ENCODE peak calls at places on chromosomes 7 and 10, in four cellular contexts. C is cardiac muscle cell, F is astrocyte, U is BE2C. P is an unnamed sample.

GRCh38 chr7:30224511-30225031 is 59.8 kb upstream of the ZNRF2 start:
- DNase-seq in C (peak; percentile 86), U (no peak), F (peak; percentile 94), P (no peak)

GRCh38 chr7:73723813-73724212 is 4.3 kb upstream of the STX1A start:
- DNase-seq in C (no peak), F (no peak), U (no peak), P (no peak)

GRCh38 chr7:148697256-148697841 is 1.4 kb upstream of the CUL1 start:
- DNase-seq in U (peak; percentile 15), C (peak; percentile 78), F (no peak), P (peak; percentile 41)

GRCh38 chr10:92119340-92119739 is 171.5 kb downstream of the CPEB3 start:
- DNase-seq in F (no peak), U (no peak), C (no peak), P (no peak)

GRCh38 chr7:34240450-34240849 is 335.1 kb downstream of the BMPER start:
- DNase-seq in C (peak; percentile 22), F (no peak), U (no peak), P (no peak)

GRCh38 chr10:88401671-88402347 is 181.3 kb downstream of the RNLS start:
- DNase-seq in F (no peak), U (no peak), C (peak; percentile 60), P (no peak)

GRCh38 chr10:8444630-8445029 is 390.1 kb downstream of the GATA3 start:
- DNase-seq in F (peak; percentile 3), U (peak; percentile 76), C (peak; percentile 54), P (no peak)

GRCh38 chr7:74290999-74291441 is 1.8 kb downstream of the CLIP2 start:
- DNase-seq in F (no peak), C (no peak), U (no peak), P (no peak)

GRCh38 chr10:74900297-74900696 is 73.9 kb downstream of the KAT6B start:
- DNase-seq in F (no peak), U (no peak), C (no peak), P (no peak)

GRCh38 chr7:1028775-1029636 is 15.3 kb upstream of the GPR146 start:
- DNase-seq in C (peak; percentile 95), F (peak; percentile 92), U (peak; percentile 89), P (peak; percentile 92)

GRCh38 chr7:79691094-79691493 is 237.6 kb upstream of the MAGI2 start:
- DNase-seq in C (no peak), U (no peak), F (no peak), P (no peak)

GRCh38 chr10:83212632-83213349 is 926.5 kb upstream of the GHITM start:
- DNase-seq in U (no peak), C (peak; percentile 7), F (peak; percentile 93), P (no peak)

GRCh38 chr10:85612833-85613232 is 753.8 kb downstream of the GRID1 start:
- DNase-seq in F (no peak), C (no peak), U (no peak), P (no peak)

GRCh38 chr10:57303567-57303966 is 942.5 kb upstream of the ZWINT start:
- DNase-seq in U (no peak), F (no peak), C (no peak), P (no peak)

GRCh38 chr7:118053353-118053752 is 130.6 kb upstream of the LSM8 start:
- DNase-seq in F (no peak), C (no peak), U (no peak), P (no peak)

GRCh38 chr10:7817984-7818294 is 366 bp upstream of the TAF3 start:
- DNase-seq in F (no peak), U (no peak), C (no peak), P (no peak)

GRCh38 chr7:129664029-129665012 is 52.8 kb downstream of the NRF1 start:
- DNase-seq in F (peak; percentile 57), C (peak; percentile 83), U (no peak), P (no peak)

GRCh38 chr10:133093291-133093690 is 5.6 kb downstream of the ADGRA1 start:
- DNase-seq in F (no peak), U (no peak), C (no peak), P (no peak)

GRCh38 chr7:2915023-2915422 is 70.9 kb upstream of the GNA12 start:
- DNase-seq in F (no peak), C (no peak), U (no peak), P (no peak)

GRCh38 chr10:93274419-93274818 is 200.7 kb downstream of the CYP26A1 start:
- DNase-seq in U (no peak), F (no peak), C (no peak), P (no peak)

GRCh38 chr7:92670204-92670851 is 80.1 kb upstream of the FAM133B start:
- DNase-seq in U (no peak), F (no peak), C (no peak), P (no peak)

GRCh38 chr10:50219200-50219599 is 32.1 kb downstream of the ASAH2 start:
- DNase-seq in C (no peak), F (no peak), U (no peak), P (no peak)
- H3K4me3 ChIP-seq in C (no peak overlapping the region), F (no peak overlapping the region), U (no peak overlapping the region), P (no peak overlapping the region)

GRCh38 chr10:43074409-43074808 is 2.5 kb upstream of the RET start:
- DNase-seq in C (no peak), F (no peak), U (no peak), P (no peak)
- H3K27me3 ChIP-seq in C (peaks cover 71% of the 10 kb centered on the region), F (peaks cover 18% of the 10 kb centered on the region), U (no peaks in the 10 kb centered on the region), P (no peaks in the 10 kb centered on the region)

DNA sequence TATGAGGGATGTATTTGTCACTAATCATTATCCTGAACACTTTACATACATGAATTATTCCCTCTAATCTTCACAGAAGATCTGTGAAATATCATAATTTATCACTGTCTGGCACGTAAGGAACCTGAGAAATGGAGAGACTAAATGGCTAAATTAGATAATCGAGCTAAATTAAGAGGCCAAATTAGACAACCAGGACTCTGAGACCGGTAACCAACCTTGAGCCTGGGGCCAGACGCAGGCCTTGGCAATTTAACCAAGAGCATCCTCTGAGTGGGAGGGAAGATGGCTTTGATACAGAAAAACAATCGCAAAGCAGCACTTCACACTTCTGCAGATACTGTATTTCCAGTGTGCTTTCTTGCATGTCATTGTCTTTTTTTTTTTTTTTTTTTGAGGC is 21.4 kb downstream of the SVOPL start:
- DNase-seq in F (no peak), U (peak; percentile 57), C (no peak), P (no peak)
- H3K4me3 ChIP-seq in F (no peak overlapping the region), U (no peak overlapping the region), C (no peak overlapping the region), P (no peak overlapping the region)

GRCh38 chr10:117555017-117555416 is 12.5 kb downstream of the EMX2 start:
- DNase-seq in U (no peak), F (no peak), C (no peak), P (no peak)
- H3K27me3 ChIP-seq in U (peaks cover 66% of the 10 kb centered on the region), F (peaks cover 43% of the 10 kb centered on the region), C (peaks cover 99% of the 10 kb centered on the region), P (no peaks in the 10 kb centered on the region)

GRCh38 chr10:30553625-30554442 is 75.7 kb downstream of the LYZL2 start:
- DNase-seq in C (peak; percentile 86), F (no peak), U (peak; percentile 29), P (peak; percentile 69)

GRCh38 chr10:30556189-30556588 is 73.4 kb downstream of the LYZL2 start:
- DNase-seq in U (no peak), C (no peak), F (no peak), P (no peak)

GRCh38 chr10:30553018-30553624 is 76.4 kb downstream of the LYZL2 start:
- DNase-seq in U (no peak), F (no peak), C (peak; percentile 59), P (no peak)

GRCh38 chr10:30555465-30555864 is 74.1 kb downstream of the LYZL2 start:
- DNase-seq in U (no peak), F (no peak), C (no peak), P (no peak)

GRCh38 chr10:30554443-30554831 is 75.1 kb downstream of the LYZL2 start:
- DNase-seq in U (no peak), C (no peak), F (no peak), P (no peak)
- H3K4me3 ChIP-seq in U (peak overlapping the region; percentile 44), C (no peak overlapping the region), F (no peak overlapping the region), P (peak overlapping the region; percentile 11)

GRCh38 chr10:71395621-71396020 is 1.1 kb upstream of the CDH23 start:
- DNase-seq in F (no peak), C (no peak), U (no peak), P (no peak)
- H3K27me3 ChIP-seq in F (peaks cover 64% of the 10 kb centered on the region), C (peaks cover 72% of the 10 kb centered on the region), U (peaks cover 26% of the 10 kb centered on the region), P (no peaks in the 10 kb centered on the region)

GRCh38 chr10:101329341-101330032 is 24.5 kb upstream of the BTRC start:
- DNase-seq in U (no peak), F (no peak), C (no peak), P (no peak)

GRCh38 chr10:101331960-101332359 is 22.0 kb upstream of the BTRC start:
- DNase-seq in U (no peak), C (no peak), F (peak; percentile 17), P (no peak)

GRCh38 chr10:101336382-101336781 is 17.6 kb upstream of the BTRC start:
- DNase-seq in C (no peak), F (no peak), U (no peak), P (no peak)

GRCh38 chr10:101330236-101331225 is 23.4 kb upstream of the BTRC start:
- DNase-seq in U (no peak), F (peak; percentile 89), C (peak; percentile 66), P (no peak)
- H3K4me3 ChIP-seq in U (no peak overlapping the region), F (no peak overlapping the region), C (no peak overlapping the region), P (no peak overlapping the region)

DNA sequence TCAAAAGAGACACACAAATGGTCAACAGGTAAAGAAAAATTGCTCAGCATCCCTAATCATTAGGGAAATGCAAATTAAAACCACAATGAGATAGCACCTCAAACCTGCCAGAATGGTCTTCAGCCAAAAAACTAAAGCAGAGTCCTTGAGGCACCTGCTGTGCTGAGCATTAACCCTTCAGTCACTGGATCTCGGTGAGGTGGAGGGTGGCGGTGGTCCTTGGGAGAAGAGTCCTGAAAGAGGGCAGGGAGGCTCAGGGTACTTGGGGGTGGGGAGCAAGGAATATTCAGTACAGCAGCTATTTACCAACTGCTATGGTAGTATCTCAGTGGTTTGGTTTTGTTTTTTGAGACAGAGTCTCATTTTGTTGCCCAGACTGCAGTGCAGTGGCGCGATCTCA is 7.1 kb downstream of the KIAA1549 start:
- DNase-seq in U (no peak), C (no peak), F (no peak), P (no peak)
- H3K27me3 ChIP-seq in U (no peaks in the 10 kb centered on the region), C (no peaks in the 10 kb centered on the region), F (no peaks in the 10 kb centered on the region), P (no peaks in the 10 kb centered on the region)

DNA sequence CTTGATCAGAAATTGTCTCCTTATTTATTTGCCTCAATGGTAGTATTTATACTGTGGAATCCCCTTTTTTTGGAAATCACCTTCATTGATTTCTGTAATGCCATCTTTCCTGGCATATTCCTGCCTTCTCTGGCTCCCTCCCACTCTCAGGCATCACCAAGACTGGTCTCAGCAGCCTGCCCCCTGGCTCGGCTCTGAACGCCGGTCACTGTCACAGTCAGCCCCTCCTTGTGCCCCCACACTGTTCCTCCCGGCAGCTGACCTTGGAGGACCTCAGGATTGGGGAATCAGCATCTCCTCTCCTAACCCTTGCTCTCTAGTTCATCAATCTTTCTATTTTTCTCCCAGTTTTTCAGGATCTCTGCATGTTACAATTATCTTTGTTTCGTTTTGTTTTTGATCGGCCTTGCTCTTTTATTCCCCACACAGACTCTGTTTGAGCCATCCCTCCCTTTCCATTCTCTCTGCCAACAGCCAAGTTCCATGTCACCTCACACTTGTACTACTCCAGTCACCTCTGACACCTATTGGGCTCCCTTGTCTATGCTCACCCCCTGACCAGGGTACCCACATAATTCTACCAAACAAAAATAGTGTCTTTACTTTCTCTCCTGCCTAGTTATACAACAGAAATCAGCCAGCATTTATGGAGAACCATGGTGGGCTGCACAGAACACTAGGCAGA is 294.3 kb downstream of the PLXDC2 start:
- DNase-seq in F (no peak), U (no peak), C (no peak), P (no peak)
- H3K4me3 ChIP-seq in F (no peak overlapping the region), U (no peak overlapping the region), C (no peak overlapping the region), P (no peak overlapping the region)